ENCODE peak calls at places on chromosome 12, in seven cellular contexts. Y is A549, P is Panc1, S is trophoblast cell, L is right cardiac atrium, J is mesendoderm, H is ovary. B is an unnamed sample.

GRCh38 chr12:51600721-51601120 is 9.7 kb downstream of the SCN8A start:
- DNase-seq in J (no peak), Y (no peak), H (no peak), S (no peak), L (no peak), P (no peak), B (no peak)

GRCh38 chr12:112517730-112518129 is 99.0 kb downstream of the PTPN11 start:
- DNase-seq in L (no peak), J (no peak), Y (no peak), H (no peak), P (no peak), S (no peak), B (no peak)

GRCh38 chr12:124736115-124737039 is 127.3 kb downstream of the SCARB1 start:
- DNase-seq in Y (no peak), L (no peak), S (no peak), H (no peak), P (no peak), J (no peak), B (no peak)

GRCh38 chr12:2691001-2691339 is 103.8 kb upstream of the FKBP4 start:
- DNase-seq in Y (peak), J (peak), P (no peak), L (peak), H (no peak), S (no peak), B (no peak)

GRCh38 chr12:25253371-25254068 is 2.8 kb upstream of the KRAS start:
- DNase-seq in Y (no peak), P (no peak), J (no peak), S (no peak), L (no peak), H (no peak), B (no peak)

GRCh38 chr12:47302111-47302597 is 222.4 kb upstream of the AMIGO2 start:
- DNase-seq in P (no peak), H (no peak), Y (peak), L (no peak), S (no peak), J (peak), B (no peak)

GRCh38 chr12:26741828-26742227 is 91.2 kb downstream of the ITPR2 start:
- DNase-seq in S (no peak), Y (no peak), P (no peak), H (no peak), L (no peak), J (no peak), B (no peak)

GRCh38 chr12:123094349-123095073 is 56.4 kb downstream of the PITPNM2 start:
- DNase-seq in P (peak), L (peak), Y (peak), J (no peak), H (peak), S (peak), B (no peak)

GRCh38 chr12:4221157-4221556 is 52.4 kb upstream of the CCND2 start:
- DNase-seq in Y (no peak), J (no peak), L (no peak), H (no peak), P (no peak), S (no peak), B (peak)

GRCh38 chr12:123106640-123107359 is 44.1 kb downstream of the PITPNM2 start:
- DNase-seq in S (no peak), Y (peak), P (no peak), H (no peak), L (peak), J (peak), B (no peak)

GRCh38 chr12:50542448-50542847 is 37.7 kb downstream of the DIP2B start:
- DNase-seq in S (no peak), Y (peak), P (no peak), L (no peak), H (no peak), J (no peak), B (peak)

GRCh38 chr12:109766251-109766778 is 52.7 kb downstream of the FAM222A start:
- DNase-seq in J (peak), L (no peak), S (no peak), H (peak), Y (no peak), P (no peak), B (no peak)

GRCh38 chr12:104670439-104671406 is 214.0 kb downstream of the CHST11 start:
- DNase-seq in Y (peak), L (no peak), P (no peak), H (no peak), J (no peak), S (no peak), B (no peak)

GRCh38 chr12:27057543-27057942 is 24.8 kb downstream of the C12orf71 start:
- DNase-seq in Y (no peak), H (no peak), L (no peak), J (no peak), P (no peak), S (peak), B (no peak)

GRCh38 chr12:49040364-49040855 is 20.2 kb downstream of the KMT2D start:
- DNase-seq in L (peak), S (no peak), Y (no peak), P (no peak), J (no peak), H (peak), B (no peak)

GRCh38 chr12:104218935-104219334 is 3.4 kb downstream of the TXNRD1 start:
- DNase-seq in S (no peak), Y (no peak), J (no peak), H (no peak), P (no peak), L (no peak), B (peak)

GRCh38 chr12:106123551-106123991 is 15.2 kb downstream of the NUAK1 start:
- DNase-seq in L (peak), H (no peak), S (no peak), Y (peak), J (peak), P (no peak), B (no peak)

GRCh38 chr12:94037444-94037843 is 110.9 kb upstream of the PLXNC1 start:
- DNase-seq in J (no peak), L (peak), H (no peak), Y (no peak), S (no peak), P (no peak), B (no peak)

GRCh38 chr12:29032431-29032830 is 116.6 kb upstream of the FAR2 start:
- DNase-seq in S (no peak), J (no peak), L (no peak), Y (no peak), H (no peak), P (no peak), B (no peak)

GRCh38 chr12:76178461-76178860 is 94.0 kb upstream of the NAP1L1 start:
- DNase-seq in L (no peak), J (no peak), Y (no peak), P (no peak), S (no peak), H (no peak), B (no peak)

GRCh38 chr12:75329918-75330826 is at the start of gene CAPS2:
- DNase-seq in Y (peak), J (peak), H (peak), S (peak), L (peak), P (peak), B (peak)

GRCh38 chr12:123828871-123829547 is 66.9 kb downstream of the DNAH10 start:
- DNase-seq in H (no peak), L (no peak), J (no peak), Y (no peak), P (no peak), S (no peak), B (no peak)

DNA sequence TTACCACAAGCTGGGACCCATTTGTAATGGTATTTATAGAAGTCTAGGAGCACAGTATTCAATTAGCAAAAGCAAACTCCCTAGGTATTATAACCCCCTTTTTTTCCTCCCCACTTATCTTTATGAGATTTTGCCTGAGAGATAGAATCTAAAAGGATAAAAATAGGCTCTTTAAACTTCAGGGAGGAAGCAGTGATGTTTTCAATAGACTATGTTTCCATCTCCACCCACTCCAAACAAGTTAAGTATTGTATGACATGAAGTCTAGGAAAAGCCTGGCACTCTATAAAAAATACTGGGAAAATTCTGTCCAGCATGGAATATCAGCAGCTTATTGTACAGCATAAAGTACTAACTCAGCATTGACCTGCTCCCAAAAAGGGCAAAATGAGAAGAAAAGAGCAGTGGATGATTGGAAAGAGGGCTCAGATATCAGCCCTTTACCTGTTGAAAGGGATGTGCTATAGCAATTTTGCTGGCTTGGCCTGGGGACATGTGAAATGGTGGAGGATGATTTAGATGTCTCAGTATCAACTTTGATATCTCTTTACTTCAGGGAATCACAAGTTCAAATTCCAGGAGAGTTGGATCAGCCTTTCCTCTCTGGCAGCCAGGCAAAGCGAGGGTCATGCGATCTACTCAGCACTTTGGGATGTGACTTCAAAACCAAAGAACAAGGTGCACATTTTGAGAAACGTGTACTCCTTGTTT is 72.4 kb downstream of the IGF1 start:
- DNase-seq in J (no peak), P (no peak), S (no peak), Y (peak), L (no peak), H (no peak), B (no peak)
- H3K27ac ChIP-seq in J (no peak), P (no peak), S (no peak), Y (no peak), L (no peak), H (no peak), B (no peak)

GRCh38 chr12:120366884-120367251 is 2.1 kb downstream of the MSI1 start:
- DNase-seq in Y (no peak), S (no peak), H (no peak), J (no peak), P (no peak), L (no peak), B (no peak)
- H3K27ac ChIP-seq in Y (no peak), S (no peak), H (no peak), J (no peak), P (no peak), L (no peak), B (no peak)

GRCh38 chr12:113853491-113853890 is 112.6 kb downstream of the RBM19 start:
- DNase-seq in S (no peak), P (no peak), J (no peak), H (no peak), Y (no peak), L (no peak), B (no peak)

GRCh38 chr12:113850309-113851056 is 115.6 kb downstream of the RBM19 start:
- DNase-seq in S (no peak), J (no peak), P (no peak), Y (no peak), L (peak), H (no peak), B (no peak)

GRCh38 chr12:113852273-113852672 is 113.9 kb downstream of the RBM19 start:
- DNase-seq in S (no peak), Y (no peak), J (no peak), L (no peak), H (no peak), P (no peak), B (no peak)

GRCh38 chr12:113854385-113855136 is 111.6 kb downstream of the RBM19 start:
- DNase-seq in S (no peak), L (peak), Y (no peak), H (no peak), P (no peak), J (no peak), B (no peak)

DNA sequence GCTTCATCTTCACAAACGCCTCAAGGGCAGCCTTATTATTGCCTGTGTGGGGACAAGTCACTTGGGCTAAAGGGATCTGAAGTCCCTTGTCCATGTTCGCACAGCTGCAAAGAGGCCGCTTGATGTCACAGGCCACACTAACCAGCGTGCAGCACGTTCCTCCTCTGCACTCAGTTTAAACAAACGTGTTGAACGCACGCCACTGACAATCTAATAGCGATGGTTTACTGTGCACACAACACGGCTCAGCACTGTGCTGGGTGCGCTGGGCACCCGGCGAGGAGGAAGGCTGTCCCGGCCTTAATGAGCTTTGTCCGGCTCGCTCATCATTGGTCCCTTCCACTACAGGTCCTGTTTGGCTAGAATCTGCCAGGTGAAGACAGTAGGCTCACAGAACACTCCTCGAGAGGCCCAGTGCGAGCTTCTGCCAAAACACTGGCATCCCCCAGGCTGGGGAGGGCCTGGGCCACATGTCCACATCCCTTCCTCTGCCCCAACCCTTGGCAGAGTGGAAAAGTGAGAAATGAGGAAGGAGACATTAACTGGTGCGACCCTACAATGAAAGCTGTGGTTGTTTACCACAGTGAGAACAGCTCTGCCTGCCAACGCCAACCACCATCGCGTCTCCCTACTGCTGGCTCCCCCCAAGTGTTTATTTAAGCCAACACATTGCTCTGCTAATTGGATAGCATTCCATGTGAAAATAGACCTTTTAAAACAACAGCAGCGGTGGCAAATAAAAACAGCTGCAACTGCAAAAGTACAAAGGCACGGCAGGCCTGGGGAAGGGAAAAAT is 113.2 kb downstream of the RBM19 start:
- DNase-seq in J (no peak), S (no peak), Y (no peak), H (no peak), P (no peak), L (no peak), B (no peak)
- H3K27ac ChIP-seq in J (no peak), S (no peak), Y (no peak), H (no peak), P (no peak), L (no peak), B (no peak)

GRCh38 chr12:11500222-11500860 is 105.0 kb upstream of the PRB2 start:
- DNase-seq in P (no peak), L (peak), J (peak), Y (peak), S (peak), H (peak), B (no peak)

GRCh38 chr12:11500861-11501230 is 105.5 kb upstream of the PRB2 start:
- DNase-seq in H (no peak), L (no peak), S (no peak), P (no peak), Y (no peak), J (no peak), B (no peak)

GRCh38 chr12:11497438-11497837 is 102.1 kb upstream of the PRB2 start:
- DNase-seq in J (no peak), Y (no peak), S (no peak), P (no peak), H (no peak), L (no peak), B (no peak)

GRCh38 chr12:11497995-11498394 is 102.6 kb upstream of the PRB2 start:
- DNase-seq in J (no peak), Y (no peak), L (no peak), P (no peak), H (no peak), S (no peak), B (no peak)

DNA sequence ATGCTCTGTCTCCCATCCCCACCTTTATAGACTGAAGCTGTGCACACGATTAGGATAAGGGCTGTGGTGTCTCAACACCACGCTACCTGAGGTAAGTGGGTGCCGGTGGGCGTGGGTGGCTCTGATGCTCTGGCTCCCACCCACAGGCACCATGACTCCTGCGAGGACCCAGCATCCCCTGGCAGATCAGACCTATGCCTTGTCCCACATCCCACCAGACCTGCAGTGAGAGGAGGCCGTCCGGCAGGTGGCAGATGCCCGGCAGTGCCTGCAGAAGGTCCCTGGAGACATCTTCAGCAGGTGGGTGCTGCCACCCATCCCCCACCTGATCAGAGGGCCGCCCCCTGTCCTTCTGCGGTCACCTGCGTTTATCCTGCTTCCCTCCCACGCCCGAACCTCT is 104.4 kb upstream of the PRB2 start:
- DNase-seq in S (no peak), P (no peak), J (no peak), Y (no peak), H (no peak), L (no peak), B (no peak)
- H3K27ac ChIP-seq in S (no peak), P (no peak), J (no peak), Y (no peak), H (no peak), L (no peak), B (no peak)

GRCh38 chr12:101698782-101699347 is 1.4 kb downstream of the CHPT1 start:
- DNase-seq in J (peak), H (no peak), P (no peak), L (no peak), Y (no peak), S (no peak), B (no peak)
- H3K27ac ChIP-seq in J (no peak), H (peak), P (peak), L (peak), Y (peak), S (no peak), B (no peak)

GRCh38 chr12:66405395-66405794 is 103.1 kb downstream of the HELB start:
- DNase-seq in H (no peak), J (no peak), S (no peak), P (no peak), L (no peak), Y (no peak), B (no peak)
- H3K27ac ChIP-seq in H (no peak), J (no peak), S (no peak), P (no peak), L (no peak), Y (no peak), B (no peak)

GRCh38 chr12:108643941-108644742 is 10.4 kb upstream of the SELPLG start:
- DNase-seq in S (no peak), P (no peak), H (peak), J (no peak), L (peak), Y (peak), B (no peak)

GRCh38 chr12:108645686-108646596 is 12.2 kb upstream of the SELPLG start:
- DNase-seq in P (no peak), L (peak), S (no peak), J (no peak), H (no peak), Y (no peak), B (no peak)

GRCh38 chr12:108642899-108643654 is 9.4 kb upstream of the SELPLG start:
- DNase-seq in L (no peak), P (no peak), H (no peak), J (no peak), S (no peak), Y (no peak), B (no peak)

GRCh38 chr12:108646597-108647190 is 13.0 kb upstream of the SELPLG start:
- DNase-seq in J (no peak), Y (no peak), S (no peak), H (no peak), L (no peak), P (no peak), B (no peak)

GRCh38 chr12:108644743-108645120 is 11.0 kb upstream of the SELPLG start:
- DNase-seq in H (no peak), P (no peak), Y (no peak), L (no peak), J (no peak), S (no peak), B (no peak)
- H3K27ac ChIP-seq in H (no peak), P (no peak), Y (peak), L (peak), J (no peak), S (no peak), B (no peak)

GRCh38 chr12:44876554-44877275 is 600 bp upstream of the NELL2 start:
- DNase-seq in P (no peak), H (no peak), Y (peak), S (no peak), J (peak), L (peak), B (peak)
- H3K27ac ChIP-seq in P (no peak), H (no peak), Y (no peak), S (no peak), J (no peak), L (no peak), B (no peak)